ENCODE peak calls at places on chromosomes 16 and 17, in eight cellular contexts. U is omental fat pad, D is hypothalamus, B is left ventricle myocardium superior, Q is M059J, R is GM13976, C is SHP77 treated with DMSO at 0.1 percent for 48 hours, X is neural crest cell. E is an unnamed sample.

GRCh38 chr16:89922884-89923639 is at the start of gene TUBB3:
- DNase-seq in X (peak), C (peak), D (no peak), Q (peak), R (peak), B (peak), U (no peak), E (no peak)

GRCh38 chr16:67244387-67245188 is 2.7 kb downstream of the FHOD1 start:
- DNase-seq in C (no peak), U (peak), D (no peak), B (peak), R (peak), X (no peak), Q (peak), E (peak)

GRCh38 chr16:22347100-22347820 is 27.2 kb downstream of the CDR2 start:
- DNase-seq in B (peak), D (no peak), R (no peak), Q (no peak), U (no peak), X (no peak), C (no peak), E (no peak)

GRCh38 chr16:87178177-87178863 is 138.9 kb downstream of the C16orf95 start:
- DNase-seq in X (no peak), D (no peak), Q (peak), C (no peak), U (no peak), B (no peak), R (no peak), E (no peak)

GRCh38 chr16:7303014-7303676 is 29.5 kb upstream of the RBFOX1 start:
- DNase-seq in R (no peak), B (peak), C (no peak), U (no peak), X (peak), Q (no peak), D (no peak), E (no peak)

GRCh38 chr16:58678716-58679115 is 5.9 kb downstream of the SLC38A7 start:
- DNase-seq in X (no peak), C (no peak), R (no peak), B (peak), U (no peak), Q (peak), D (no peak), E (no peak)

GRCh38 chr16:67857547-67858233 is 10.2 kb upstream of the CENPT start:
- DNase-seq in X (no peak), B (peak), D (no peak), R (no peak), U (peak), C (no peak), Q (peak), E (peak)

GRCh38 chr17:50817142-50817751 is 18.1 kb upstream of the WFIKKN2 start:
- DNase-seq in D (peak), B (peak), Q (no peak), R (peak), X (peak), C (no peak), U (no peak), E (no peak)

GRCh38 chr16:47463771-47464624 is 2.9 kb downstream of the PHKB start:
- DNase-seq in B (no peak), R (no peak), D (no peak), U (no peak), C (no peak), Q (no peak), X (no peak), E (no peak)

GRCh38 chr16:67100569-67101300 is 9.0 kb upstream of the PHAF1 start:
- DNase-seq in X (no peak), U (no peak), R (peak), C (no peak), Q (no peak), B (no peak), D (no peak), E (no peak)

GRCh38 chr16:68331879-68332410 is 21.1 kb downstream of the PRMT7 start:
- DNase-seq in Q (no peak), U (no peak), B (no peak), R (no peak), D (no peak), X (no peak), C (no peak), E (no peak)

GRCh38 chr16:23145608-23146007 is 3.6 kb downstream of the USP31 start:
- DNase-seq in C (no peak), Q (peak), D (no peak), R (no peak), B (no peak), U (no peak), X (no peak), E (no peak)

GRCh38 chr16:30659507-30660423 is 1.5 kb downstream of the FBRS start:
- DNase-seq in B (peak), Q (no peak), D (no peak), X (no peak), C (no peak), U (no peak), R (no peak), E (no peak)

GRCh38 chr17:81831957-81832607 is 1.0 kb downstream of the MCRIP1 start:
- DNase-seq in R (no peak), D (no peak), X (no peak), U (no peak), C (peak), B (no peak), Q (peak), E (no peak)

GRCh38 chr16:48101069-48101674 is 54.6 kb downstream of the ABCC12 start:
- DNase-seq in R (peak), B (no peak), Q (no peak), U (no peak), C (no peak), D (no peak), X (no peak), E (no peak)